ENCODE peak calls at places on chromosomes 7 and 10, in seven cellular contexts. A, W, F, V, H, O and B are unnamed samples.

GRCh38 chr10:69451784-69452251 is 553 bp downstream of the TSPAN15 start:
- DNase-seq in O (peak; percentile 17), W (no peak), A (peak; percentile 18), F (peak; percentile 16), V (no peak), H (no peak), B (no peak)

GRCh38 chr7:100888988-100889760 is at the start of gene UFSP1:
- DNase-seq in H (no peak), A (peak; percentile 56), V (no peak), W (no peak), F (no peak), O (no peak), B (no peak)

GRCh38 chr10:34526186-34526585 is 288.9 kb downstream of the PARD3 start:
- DNase-seq in F (no peak), H (peak; percentile 21), V (no peak), W (no peak), O (no peak), A (no peak), B (peak; percentile 7)

GRCh38 chr10:79209340-79209739 is 137.9 kb upstream of the PPIF start:
- DNase-seq in O (no peak), W (no peak), H (no peak), A (no peak), V (no peak), F (no peak), B (no peak)

GRCh38 chr10:86876748-86877147 is 80.7 kb downstream of the MMRN2 start:
- DNase-seq in H (no peak), A (no peak), O (no peak), V (no peak), W (no peak), F (no peak), B (peak; percentile 29)

GRCh38 chr7:114508096-114508495 is 93.5 kb downstream of the FOXP2 start:
- DNase-seq in O (no peak), H (no peak), A (no peak), W (no peak), F (no peak), V (no peak), B (no peak)

GRCh38 chr7:128361463-128362441 is at the start of gene PRRT4:
- DNase-seq in V (no peak), O (peak; percentile 23), H (no peak), F (peak; percentile 27), W (no peak), A (peak; percentile 35), B (no peak)

GRCh38 chr7:96825285-96825684 is 115.6 kb upstream of the SEM1 start:
- DNase-seq in W (no peak), H (no peak), F (no peak), O (no peak), V (no peak), A (no peak), B (no peak)

GRCh38 chr7:136870799-136871487 is 2.5 kb downstream of the CHRM2 start:
- DNase-seq in A (no peak), V (no peak), O (no peak), W (no peak), H (no peak), F (no peak), B (no peak)

GRCh38 chr10:114928818-114929217 is 9.2 kb upstream of the TRUB1 start:
- DNase-seq in W (no peak), H (no peak), V (no peak), O (no peak), F (no peak), A (no peak), B (no peak)

GRCh38 chr7:157559596-157560257 is 222.9 kb downstream of the DNAJB6 start:
- DNase-seq in V (no peak), H (no peak), W (no peak), A (no peak), O (no peak), F (no peak), B (no peak)

GRCh38 chr7:30918676-30919075 is 7.0 kb downstream of the AQP1 start:
- DNase-seq in W (no peak), F (no peak), H (no peak), O (no peak), V (no peak), A (no peak), B (no peak)

GRCh38 chr10:21402606-21403083 is 122.8 kb downstream of the SKIDA1 start:
- DNase-seq in A (no peak), O (peak; percentile 22), V (no peak), H (no peak), W (peak; percentile 45), F (no peak), B (no peak)